ENCODE peak calls at places on chromosomes 5 and 9, in ten cellular contexts. Q is bronchial epithelial cell; T is colonic mucosa; F is keratinocyte; Y is HFF-Myc; K is omental fat pad; X is ovary; H is CD4-positive, alpha-beta T cell; D is RWPE1; J is WTC11. B is an unnamed sample.

GRCh38 chr5:62011072-62011664 is 294.8 kb upstream of the KIF2A start:
- DNase-seq in Q (no peak), T (no peak), F (no peak), Y (no peak), K (no peak), X (no peak), H (no peak), D (no peak), J (no peak), B (no peak)

GRCh38 chr9:136001231-136001630 is 40.1 kb upstream of the UBAC1 start:
- DNase-seq in Q (no peak), T (no peak), F (no peak), Y (no peak), K (no peak), X (no peak), H (no peak), D (no peak), J (no peak), B (no peak)

GRCh38 chr9:69801994-69802393 is 18.6 kb upstream of the CFAP95 start:
- DNase-seq in Q (peak), T (no peak), F (no peak), Y (no peak), K (no peak), X (no peak), H (no peak), D (no peak), J (no peak), B (peak)

GRCh38 chr5:27124590-27124989 is 86.2 kb upstream of the CDH9 start:
- DNase-seq in Q (peak), T (no peak), F (no peak), Y (no peak), K (no peak), X (no peak), H (no peak), D (peak), J (no peak), B (peak)

GRCh38 chr5:81313686-81314085 is 12.3 kb downstream of the ZCCHC9 start:
- DNase-seq in Q (no peak), T (no peak), F (no peak), Y (no peak), K (no peak), X (no peak), H (no peak), D (no peak), J (no peak), B (no peak)

GRCh38 chr5:2569201-2569600 is 182.3 kb downstream of the IRX2 start:
- DNase-seq in Q (no peak), T (no peak), F (no peak), Y (no peak), K (no peak), X (no peak), H (no peak), D (no peak), J (no peak), B (no peak)

GRCh38 chr5:1911773-1912235 is 29.1 kb upstream of the IRX4 start:
- DNase-seq in Q (no peak), T (no peak), F (no peak), Y (no peak), K (no peak), X (no peak), H (no peak), D (no peak), J (no peak), B (no peak)

GRCh38 chr5:76494201-76494600 is 91.1 kb downstream of the IQGAP2 start:
- DNase-seq in Q (no peak), T (no peak), F (no peak), Y (no peak), K (no peak), X (no peak), H (no peak), D (no peak), J (no peak), B (no peak)

GRCh38 chr5:127924606-127925005 is 159.0 kb upstream of the SLC12A2 start:
- DNase-seq in Q (no peak), T (no peak), F (no peak), Y (no peak), K (no peak), X (no peak), H (no peak), D (no peak), J (no peak), B (no peak)

GRCh38 chr5:158537343-158537742 is 562.4 kb downstream of the EBF1 start:
- DNase-seq in Q (no peak), T (no peak), F (no peak), Y (no peak), K (no peak), X (no peak), H (no peak), D (no peak), J (peak), B (no peak)

GRCh38 chr9:137217276-137218211 is 4.5 kb downstream of the RNF208 start:
- DNase-seq in Q (peak), T (peak), F (no peak), Y (no peak), K (peak), X (peak), H (no peak), D (peak), J (peak), B (no peak)

GRCh38 chr9:124220551-124221451 is 36.9 kb upstream of the NEK6 start:
- DNase-seq in Q (peak), T (peak), F (no peak), Y (no peak), K (no peak), X (no peak), H (no peak), D (peak), J (no peak), B (no peak)

GRCh38 chr5:10201223-10201868 is 48.3 kb downstream of the ATPSCKMT start:
- DNase-seq in Q (no peak), T (no peak), F (no peak), Y (peak), K (no peak), X (no peak), H (no peak), D (no peak), J (peak), B (no peak)

GRCh38 chr5:141855265-141856029 is 22.8 kb downstream of the PCDH1 start:
- DNase-seq in Q (no peak), T (no peak), F (no peak), Y (no peak), K (no peak), X (no peak), H (no peak), D (no peak), J (no peak), B (no peak)

GRCh38 chr5:176625512-176625911 is 4.8 kb downstream of the SNCB start:
- DNase-seq in Q (no peak), T (no peak), F (no peak), Y (no peak), K (no peak), X (no peak), H (no peak), D (no peak), J (no peak), B (no peak)

GRCh38 chr9:125521462-125522327 is 185.3 kb downstream of the MAPKAP1 start:
- DNase-seq in Q (peak), T (no peak), F (peak), Y (peak), K (no peak), X (no peak), H (peak), D (peak), J (no peak), B (peak)

GRCh38 chr5:177472460-177473441 is 683 bp downstream of the DBN1 start:
- DNase-seq in Q (no peak), T (no peak), F (no peak), Y (no peak), K (no peak), X (peak), H (no peak), D (no peak), J (peak), B (no peak)

GRCh38 chr5:44051591-44051990 is 337.6 kb downstream of the FGF10 start:
- DNase-seq in Q (no peak), T (no peak), F (no peak), Y (no peak), K (no peak), X (no peak), H (no peak), D (no peak), J (no peak), B (no peak)

GRCh38 chr5:51521583-51521982 is 138.3 kb downstream of the ISL1 start:
- DNase-seq in Q (no peak), T (no peak), F (no peak), Y (no peak), K (no peak), X (no peak), H (no peak), D (no peak), J (no peak), B (no peak)

DNA sequence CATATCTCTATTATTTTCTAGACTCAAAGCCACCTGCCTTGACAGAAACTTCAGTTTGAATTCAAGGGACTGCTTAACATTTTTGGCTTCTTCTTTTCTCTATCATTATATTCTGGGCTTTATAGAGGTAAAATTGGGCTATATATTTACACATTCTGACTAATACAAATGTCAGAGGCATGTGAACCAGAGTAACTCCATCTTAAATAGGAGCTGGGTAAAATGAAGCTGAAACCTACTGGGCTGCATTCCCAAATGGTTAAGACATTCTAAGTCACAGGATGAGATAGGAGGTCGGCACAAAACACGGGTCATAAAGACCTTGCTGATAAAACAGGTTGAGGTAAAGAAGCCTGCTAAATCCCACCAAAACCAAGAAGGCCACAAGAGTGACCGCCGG is 44.9 kb upstream of the COX7C start:
- DNase-seq in Q (no peak), T (no peak), F (no peak), Y (no peak), K (no peak), X (no peak), H (no peak), D (no peak), J (no peak), B (no peak)
- TF ChIP-seq CTCF in Q (no peak), T (no peak), F (no peak), Y (no peak), K (no peak), X (no peak), H (no peak), D (no peak), J (no peak), B (no peak)

GRCh38 chr5:73170522-73170921 is 2.5 kb upstream of the TMEM174 start:
- DNase-seq in Q (peak), T (peak), F (peak), Y (no peak), K (no peak), X (no peak), H (no peak), D (no peak), J (peak), B (peak)
- TF ChIP-seq CTCF in Q (peak), T (peak), F (peak), Y (peak), K (no peak), X (no peak), H (no peak), D (no peak), J (no peak), B (peak)

DNA sequence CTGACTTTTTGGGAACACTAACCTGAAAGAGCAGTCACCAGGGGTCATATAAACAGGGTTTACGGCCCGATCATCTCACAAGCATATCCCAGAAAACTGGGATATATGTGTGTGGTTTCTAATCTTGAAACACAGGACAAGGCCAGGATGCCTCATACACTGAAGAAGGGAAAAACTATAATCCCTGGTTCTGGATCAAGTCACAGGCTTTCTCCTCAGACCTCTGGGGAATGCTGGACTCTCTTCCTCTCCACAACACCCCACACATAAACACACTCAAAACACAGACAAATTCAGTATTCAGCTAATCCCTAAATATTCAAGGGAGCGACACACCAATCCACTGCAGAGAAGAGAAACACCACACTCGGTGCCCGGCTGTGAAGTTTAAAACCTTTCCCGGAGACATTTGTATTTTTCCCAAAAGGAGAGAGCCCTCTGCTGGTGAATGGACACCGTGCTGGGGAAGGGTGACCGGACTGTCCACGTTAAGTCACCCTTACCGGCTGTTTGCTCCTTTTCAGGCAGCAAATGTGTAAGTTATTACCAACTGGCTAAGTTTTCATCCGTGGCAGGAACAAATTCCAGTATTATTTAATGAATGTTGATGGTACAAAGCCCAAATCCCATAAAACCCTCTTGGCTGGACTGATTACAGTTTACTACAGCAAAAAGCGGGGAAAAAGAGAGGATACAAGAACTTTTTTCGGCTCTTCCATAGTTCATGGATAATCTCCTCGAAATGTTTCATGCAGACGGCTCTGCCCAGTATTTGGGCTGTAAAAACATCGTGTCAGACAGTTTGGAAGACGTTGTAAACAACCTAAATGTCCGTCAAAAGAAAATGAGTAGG is 131.0 kb upstream of the SLC30A5 start:
- DNase-seq in Q (peak), T (peak), F (no peak), Y (peak), K (peak), X (peak), H (no peak), D (peak), J (peak), B (peak)
- TF ChIP-seq CTCF in Q (peak), T (peak), F (peak), Y (peak), K (peak), X (peak), H (peak), D (peak), J (peak), B (peak)

GRCh38 chr9:15498246-15499018 is 12.3 kb downstream of the PSIP1 start:
- DNase-seq in Q (no peak), T (no peak), F (no peak), Y (no peak), K (no peak), X (no peak), H (no peak), D (no peak), J (no peak), B (no peak)
- TF ChIP-seq CTCF in Q (no peak), T (no peak), F (no peak), Y (no peak), K (no peak), X (no peak), H (no peak), D (no peak), J (no peak), B (no peak)

DNA sequence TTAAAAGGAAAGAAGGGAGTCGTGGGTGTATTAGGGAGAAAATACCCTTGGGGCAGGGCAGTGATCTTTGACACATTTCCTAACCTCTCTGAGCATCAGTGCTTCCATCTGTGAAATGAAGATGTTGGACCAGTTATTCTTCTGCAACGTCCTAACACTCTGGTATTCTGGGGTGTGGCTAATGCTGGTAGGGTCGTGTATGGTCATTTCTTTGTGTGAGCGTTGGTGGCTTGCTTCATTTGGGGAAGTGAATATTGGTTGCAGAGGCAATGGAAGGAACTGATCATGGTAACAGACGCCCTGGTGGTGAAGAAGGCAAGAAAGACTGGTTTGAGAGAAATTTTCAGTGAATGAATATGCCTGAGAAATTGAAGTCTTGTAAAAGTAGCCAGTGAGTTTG is 67.9 kb upstream of the TTC23L start:
- DNase-seq in Q (no peak), T (no peak), F (no peak), Y (no peak), K (no peak), X (no peak), H (no peak), D (no peak), J (no peak), B (no peak)
- TF ChIP-seq CTCF in Q (no peak), T (no peak), F (no peak), Y (no peak), K (no peak), X (no peak), H (no peak), D (no peak), J (no peak), B (peak)

GRCh38 chr9:27393054-27393846 is 96.3 kb upstream of the EQTN start:
- DNase-seq in Q (no peak), T (no peak), F (no peak), Y (no peak), K (no peak), X (no peak), H (no peak), D (no peak), J (no peak), B (no peak)

GRCh38 chr9:27394154-27394825 is 97.3 kb upstream of the EQTN start:
- DNase-seq in Q (no peak), T (no peak), F (no peak), Y (no peak), K (no peak), X (no peak), H (no peak), D (no peak), J (no peak), B (no peak)

GRCh38 chr9:27392451-27392850 is 95.5 kb upstream of the EQTN start:
- DNase-seq in Q (no peak), T (no peak), F (no peak), Y (no peak), K (no peak), X (no peak), H (no peak), D (no peak), J (no peak), B (no peak)

GRCh38 chr9:27394826-27395201 is 97.9 kb upstream of the EQTN start:
- DNase-seq in Q (peak), T (no peak), F (no peak), Y (no peak), K (no peak), X (no peak), H (no peak), D (no peak), J (no peak), B (no peak)

GRCh38 chr9:27391495-27391894 is 94.5 kb upstream of the EQTN start:
- DNase-seq in Q (no peak), T (no peak), F (no peak), Y (no peak), K (no peak), X (no peak), H (no peak), D (no peak), J (no peak), B (no peak)
- TF ChIP-seq CTCF in Q (no peak), T (no peak), F (no peak), Y (no peak), K (no peak), X (no peak), H (no peak), D (no peak), J (no peak), B (no peak)

GRCh38 chr9:110140276-110140675 is 67.7 kb downstream of the C9orf152 start:
- DNase-seq in Q (no peak), T (no peak), F (no peak), Y (no peak), K (no peak), X (no peak), H (no peak), D (no peak), J (no peak), B (no peak)

GRCh38 chr9:110142253-110142652 is 65.7 kb downstream of the C9orf152 start:
- DNase-seq in Q (no peak), T (no peak), F (no peak), Y (no peak), K (no peak), X (no peak), H (no peak), D (no peak), J (no peak), B (no peak)

GRCh38 chr9:110141118-110141797 is 66.7 kb downstream of the C9orf152 start:
- DNase-seq in Q (peak), T (no peak), F (peak), Y (peak), K (peak), X (no peak), H (no peak), D (peak), J (no peak), B (peak)

GRCh38 chr9:110143969-110144545 is 63.9 kb downstream of the C9orf152 start:
- DNase-seq in Q (no peak), T (no peak), F (no peak), Y (no peak), K (no peak), X (no peak), H (peak), D (no peak), J (no peak), B (no peak)

DNA sequence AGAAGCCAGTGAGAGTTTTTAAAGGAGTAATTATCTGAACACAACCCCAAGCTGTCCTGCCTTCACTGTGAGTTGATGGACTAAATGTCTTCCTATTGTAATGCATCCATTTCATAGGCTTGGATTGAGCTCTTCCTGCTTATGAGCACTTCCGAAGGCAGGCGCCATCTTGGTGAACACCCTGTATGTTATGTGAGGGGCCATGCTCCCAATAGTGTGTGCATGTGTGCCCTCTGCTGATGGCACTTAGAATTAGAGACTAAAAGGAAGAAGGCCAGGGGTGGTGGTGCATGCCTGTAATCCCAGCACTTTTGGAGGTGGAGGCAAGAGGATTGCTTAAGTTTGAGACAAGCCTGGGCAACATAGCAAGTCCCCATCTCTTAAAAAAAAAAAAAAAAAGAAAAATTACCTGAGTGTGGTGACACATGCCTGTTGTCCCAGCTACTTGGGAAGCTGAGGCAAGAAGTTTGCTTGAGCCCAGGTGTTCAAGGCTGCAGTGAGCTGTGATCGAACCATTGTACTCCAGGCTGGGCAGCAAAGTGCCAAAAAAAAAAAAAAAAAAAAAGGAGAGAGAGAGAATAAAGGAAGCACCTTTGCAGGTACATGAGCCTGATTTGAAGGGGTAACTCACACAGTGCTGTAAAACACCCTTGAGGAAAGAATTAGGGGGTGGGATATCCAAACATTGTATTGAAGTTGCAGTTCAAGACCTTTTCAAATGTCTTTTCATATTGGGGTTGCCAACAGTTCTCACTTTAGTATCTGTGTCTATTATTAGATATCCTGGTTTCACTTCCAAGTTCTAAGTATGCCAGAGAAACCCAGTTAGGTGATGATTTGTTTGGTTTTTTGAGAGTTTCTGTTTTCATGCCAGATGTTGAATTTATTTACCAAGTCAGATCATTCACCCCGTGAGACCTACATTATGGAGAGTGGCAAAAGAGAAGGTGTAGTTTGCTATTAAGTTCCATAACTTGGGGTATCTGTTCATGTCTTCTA is 64.8 kb downstream of the C9orf152 start:
- DNase-seq in Q (no peak), T (no peak), F (no peak), Y (no peak), K (no peak), X (no peak), H (no peak), D (no peak), J (peak), B (no peak)
- TF ChIP-seq CTCF in Q (no peak), T (no peak), F (no peak), Y (peak), K (no peak), X (no peak), H (no peak), D (no peak), J (no peak), B (peak)

GRCh38 chr9:130934246-130934645 is 4.8 kb downstream of the FIBCD1 start:
- DNase-seq in Q (no peak), T (no peak), F (no peak), Y (no peak), K (no peak), X (no peak), H (no peak), D (no peak), J (no peak), B (no peak)

GRCh38 chr9:130931508-130932150 is 7.4 kb downstream of the FIBCD1 start:
- DNase-seq in Q (no peak), T (no peak), F (no peak), Y (no peak), K (no peak), X (no peak), H (no peak), D (no peak), J (no peak), B (no peak)

GRCh38 chr9:130933114-130934046 is 5.7 kb downstream of the FIBCD1 start:
- DNase-seq in Q (peak), T (no peak), F (no peak), Y (no peak), K (no peak), X (no peak), H (no peak), D (peak), J (no peak), B (peak)

GRCh38 chr9:130930804-130931349 is 8.2 kb downstream of the FIBCD1 start:
- DNase-seq in Q (no peak), T (no peak), F (no peak), Y (no peak), K (no peak), X (no peak), H (no peak), D (no peak), J (no peak), B (no peak)

GRCh38 chr9:130932220-130933069 is 6.6 kb downstream of the FIBCD1 start:
- DNase-seq in Q (no peak), T (no peak), F (no peak), Y (no peak), K (no peak), X (no peak), H (no peak), D (no peak), J (peak), B (no peak)
- TF ChIP-seq CTCF in Q (peak), T (no peak), F (no peak), Y (no peak), K (no peak), X (no peak), H (no peak), D (no peak), J (no peak), B (peak)

B was measured in HFFc6.